ENCODE peak calls at places on chromosomes 3 and 15, in six cellular contexts. P, K, R, S, N and D are unnamed samples.

GRCh38 chr3:40504636-40505430 is 1.0 kb upstream of the ZNF620 start:
- DNase-seq in R (no peak), N (peak), K (peak), P (no peak), S (peak), D (no peak)

GRCh38 chr3:156455839-156456238 is 99.1 kb downstream of the SSR3 start:
- DNase-seq in N (peak), R (peak), P (no peak), S (no peak), K (peak), D (no peak)

GRCh38 chr3:129595544-129596193 is 10.8 kb downstream of the PLXND1 start:
- DNase-seq in K (no peak), P (no peak), S (no peak), N (peak), R (no peak), D (no peak)

GRCh38 chr3:179071161-179071568 is 444 bp downstream of the ZMAT3 start:
- DNase-seq in K (peak), N (peak), S (peak), R (no peak), P (no peak), D (no peak)

GRCh38 chr15:75827691-75828090 is 15.6 kb upstream of the UBE2Q2 start:
- DNase-seq in S (no peak), P (no peak), R (no peak), K (no peak), N (no peak), D (no peak)

GRCh38 chr3:146189519-146190173 is 28.7 kb upstream of the PLOD2 start:
- DNase-seq in N (peak), R (peak), K (peak), P (no peak), S (peak), D (peak)

GRCh38 chr3:49903451-49904424 is at the start of gene MST1R:
- DNase-seq in K (peak), P (peak), N (peak), R (peak), S (peak), D (no peak)

GRCh38 chr3:12508316-12508715 is 24.0 kb downstream of the TSEN2 start:
- DNase-seq in K (peak), N (no peak), R (no peak), P (no peak), S (peak), D (no peak)

GRCh38 chr3:127254730-127255129 is 33.1 kb downstream of the PRR20G start:
- DNase-seq in R (peak), K (peak), P (no peak), S (no peak), N (peak), D (peak)

GRCh38 chr3:123757281-123757940 is 126.7 kb downstream of the MYLK start:
- DNase-seq in S (no peak), N (no peak), P (peak), K (no peak), R (no peak), D (peak)

GRCh38 chr15:57334257-57334656 is 42.0 kb upstream of the CGNL1 start:
- DNase-seq in R (peak), P (no peak), K (no peak), N (no peak), S (peak), D (peak)

GRCh38 chr15:60390931-60391501 is 6.8 kb downstream of the ANXA2 start:
- DNase-seq in R (no peak), P (no peak), S (peak), K (peak), N (peak), D (peak)

GRCh38 chr3:176041812-176042211 is 1155.5 kb downstream of the TBL1XR1 start:
- DNase-seq in K (no peak), R (no peak), S (no peak), P (no peak), N (no peak), D (no peak)

GRCh38 chr3:27575509-27575908 is 91.3 kb upstream of the SLC4A7 start:
- DNase-seq in N (no peak), P (no peak), K (no peak), S (no peak), R (no peak), D (peak)

GRCh38 chr3:177193706-177194268 is 3.5 kb downstream of the TBL1XR1 start:
- DNase-seq in S (no peak), R (no peak), P (no peak), N (no peak), K (no peak), D (no peak)

GRCh38 chr15:63945838-63946298 is 100.4 kb downstream of the DAPK2 start:
- DNase-seq in P (no peak), S (no peak), R (no peak), K (no peak), N (peak), D (no peak)

GRCh38 chr3:183475019-183475418 is 46.6 kb upstream of the MCF2L2 start:
- DNase-seq in S (peak), R (no peak), K (no peak), P (no peak), N (no peak), D (no peak)

GRCh38 chr3:105676621-105677300 is 192.1 kb downstream of the CBLB start:
- DNase-seq in K (no peak), S (no peak), P (no peak), R (no peak), N (no peak), D (no peak)

GRCh38 chr3:105014631-105015030 is 352.1 kb upstream of the ALCAM start:
- DNase-seq in R (no peak), P (no peak), N (no peak), K (no peak), S (no peak), D (no peak)

GRCh38 chr15:37931868-37932267 is 2.6 kb upstream of the TMCO5A start:
- DNase-seq in N (no peak), S (no peak), K (no peak), P (no peak), R (no peak), D (no peak)

GRCh38 chr15:98321916-98322315 is 326.4 kb upstream of the IGF1R start:
- DNase-seq in R (no peak), K (no peak), N (no peak), P (no peak), S (no peak), D (peak)

GRCh38 chr3:32176989-32177701 is 61.3 kb upstream of the CMTM8 start:
- DNase-seq in K (peak), N (peak), R (peak), P (peak), S (peak), D (peak)

GRCh38 chr3:119829431-119829830 is 47.5 kb downstream of the NR1I2 start:
- DNase-seq in N (no peak), K (no peak), P (no peak), R (no peak), S (no peak), D (no peak)

GRCh38 chr15:82810061-82810862 is 834 bp downstream of the WHAMM start:
- DNase-seq in S (peak), R (no peak), K (peak), N (peak), P (no peak), D (peak)

GRCh38 chr3:127497166-127497565 is 93.4 kb downstream of the TPRA1 start:
- DNase-seq in P (no peak), N (no peak), K (no peak), S (no peak), R (no peak), D (no peak)

GRCh38 chr3:173103469-173103868 is 37.6 kb downstream of the SPATA16 start:
- DNase-seq in S (no peak), K (no peak), N (no peak), P (no peak), R (no peak), D (no peak)

GRCh38 chr15:39188314-39188713 is 392.6 kb upstream of the THBS1 start:
- DNase-seq in N (no peak), R (no peak), S (no peak), P (no peak), K (no peak), D (no peak)

GRCh38 chr15:49842331-49842730 is 221.5 kb downstream of the DTWD1 start:
- DNase-seq in R (no peak), P (no peak), N (no peak), K (no peak), S (no peak), D (no peak)
- TF ChIP-seq MAX in R (no peak), P (no peak), N (no peak), K (no peak), S (no peak), D (no peak)

GRCh38 chr3:150220791-150221190 is 187.3 kb upstream of the TSC22D2 start:
- DNase-seq in S (no peak), P (no peak), K (no peak), R (no peak), N (no peak), D (no peak)
- H3K4me3 ChIP-seq in S (no peak), P (no peak), K (peak), R (no peak), N (no peak), D (no peak)

DNA sequence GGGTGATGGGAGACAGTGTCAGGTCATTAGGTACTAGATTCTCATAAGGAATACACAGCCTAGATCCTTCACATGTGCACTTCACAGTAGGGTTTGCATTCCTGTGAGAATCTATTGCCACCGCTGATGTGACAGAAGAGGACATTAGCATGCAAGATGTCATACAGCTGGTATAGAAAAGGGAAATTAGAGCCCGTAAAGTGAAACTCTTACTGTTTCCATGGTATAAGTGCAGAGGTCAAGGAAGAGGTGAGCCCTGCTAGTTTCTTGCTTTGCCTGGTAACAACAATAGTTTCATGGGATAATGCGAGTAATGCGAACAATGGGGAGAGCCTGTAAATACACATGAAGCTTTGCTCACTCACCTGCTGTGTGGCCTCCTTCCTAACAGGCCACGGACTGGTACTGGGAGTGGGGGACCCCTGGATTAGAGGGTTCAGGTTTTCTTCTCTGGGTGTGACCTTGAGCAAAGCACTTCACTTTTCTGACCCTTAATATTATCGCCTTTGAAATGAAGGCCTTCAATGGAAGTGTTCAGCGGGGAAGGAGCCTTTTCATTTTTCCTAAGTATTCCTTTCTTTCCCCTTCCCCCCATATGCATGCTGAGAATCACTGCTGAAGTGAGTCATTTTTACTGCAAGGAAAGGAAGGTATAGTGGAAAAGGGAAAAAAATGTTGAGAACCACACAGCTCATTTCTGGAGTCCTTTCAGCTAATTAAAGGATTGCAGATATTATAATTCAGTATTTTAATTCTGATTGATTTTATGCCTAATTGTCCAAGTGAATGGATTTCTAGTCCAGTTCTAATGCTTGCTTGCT is 286.4 kb downstream of the UBE2E2 start:
- DNase-seq in S (peak), K (no peak), P (no peak), N (no peak), R (no peak), D (no peak)
- TF ChIP-seq MYC in S (no peak), K (no peak), P (no peak), N (no peak), R (no peak), D (no peak)

GRCh38 chr3:10917176-10917575 is 75.4 kb upstream of the SLC6A1 start:
- DNase-seq in R (no peak), P (no peak), N (no peak), K (no peak), S (no peak), D (no peak)
- TF ChIP-seq MAX in R (no peak), P (no peak), N (no peak), K (no peak), S (no peak), D (no peak)

GRCh38 chr15:80630981-80631380 is 64.1 kb upstream of the ABHD17C start:
- DNase-seq in N (no peak), R (no peak), S (no peak), K (no peak), P (no peak), D (no peak)

GRCh38 chr15:80620931-80621330 is 74.2 kb upstream of the ABHD17C start:
- DNase-seq in S (peak), R (no peak), K (no peak), P (no peak), N (no peak), D (no peak)

DNA sequence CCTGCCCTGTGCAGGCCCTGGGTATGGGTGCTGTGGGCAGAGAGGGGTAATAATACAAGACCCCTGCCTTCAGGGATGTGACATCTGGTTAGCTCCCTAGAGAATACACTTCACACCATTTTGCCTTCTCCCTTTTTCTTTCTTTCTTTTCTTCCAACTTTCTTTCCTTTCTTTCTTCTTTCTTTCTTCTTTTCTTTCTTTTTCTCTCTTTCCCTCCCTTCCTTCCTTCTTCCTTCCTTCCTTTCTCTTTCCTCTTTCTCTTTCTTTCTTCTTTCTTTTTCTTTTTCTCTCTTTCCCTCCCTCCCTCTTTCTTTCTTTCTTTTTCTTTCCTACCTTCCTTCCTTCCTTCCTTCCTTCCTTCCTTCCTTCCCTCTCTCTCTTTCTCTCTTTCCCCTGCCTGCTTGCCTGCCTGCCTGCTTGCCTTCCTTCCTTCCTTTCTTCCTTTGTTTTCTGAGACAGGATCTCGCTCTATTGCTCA is 68.4 kb upstream of the ABHD17C start:
- DNase-seq in S (no peak), R (no peak), K (no peak), N (no peak), P (no peak), D (no peak)
- H3K4me3 ChIP-seq in S (no peak), R (no peak), K (no peak), N (no peak), P (no peak), D (no peak)

GRCh38 chr3:108407858-108408257 is 102.5 kb downstream of the MYH15 start:
- DNase-seq in K (no peak), N (no peak), R (no peak), S (no peak), P (no peak), D (peak)
- TF ChIP-seq MYC in K (no peak), N (no peak), R (no peak), S (no peak), P (no peak), D (no peak)